ENCODE peak calls at places on chromosome 19, in four cellular contexts. Y is MM.1S, D is GM23248, H is hepatocyte. T is an unnamed sample.

GRCh38 chr19:5145521-5146511 is 176.9 kb downstream of the KDM4B start:
- DNase-seq in Y (no peak), D (no peak), H (no peak), T (no peak)

GRCh38 chr19:49884109-49884508 is 6.6 kb downstream of the TBC1D17 start:
- DNase-seq in Y (no peak), D (no peak), H (no peak), T (no peak)

GRCh38 chr19:17090501-17091074 is 15.0 kb downstream of the MYO9B start:
- DNase-seq in Y (no peak), D (peak; percentile 29), H (no peak), T (no peak)

GRCh38 chr19:30073152-30074000 is 131.3 kb downstream of the URI1 start:
- DNase-seq in Y (no peak), D (no peak), H (no peak), T (no peak)

GRCh38 chr19:13850910-13851753 is 25.8 kb upstream of the NANOS3 start:
- DNase-seq in Y (no peak), D (peak; percentile 96), H (peak; percentile 94), T (peak; percentile 96)

GRCh38 chr19:13215572-13216380 is 65.6 kb downstream of the IER2 start:
- DNase-seq in Y (peak; percentile 31), D (peak; percentile 18), H (peak; percentile 3), T (no peak)

GRCh38 chr19:50332264-50333038 is 3.3 kb upstream of the KCNC3 start:
- DNase-seq in Y (no peak), D (no peak), H (peak; percentile 64), T (peak; percentile 69)

GRCh38 chr19:38155453-38155852 is 68.6 kb downstream of the DPF1 start:
- DNase-seq in Y (no peak), D (peak; percentile 43), H (no peak), T (no peak)

GRCh38 chr19:40239415-40240226 is 13.1 kb upstream of the CCNP start:
- DNase-seq in Y (no peak), D (no peak), H (no peak), T (no peak)

GRCh38 chr19:19113040-19113541 is 25.2 kb downstream of the TMEM161A start:
- DNase-seq in Y (no peak), D (peak; percentile 64), H (no peak), T (no peak)

GRCh38 chr19:4456566-4456842 is 1.1 kb downstream of the UBXN6 start:
- DNase-seq in Y (no peak), D (peak; percentile 89), H (peak; percentile 86), T (no peak)

GRCh38 chr19:30037835-30038234 is 95.8 kb downstream of the URI1 start:
- DNase-seq in Y (no peak), D (no peak), H (no peak), T (no peak)

GRCh38 chr19:15673176-15673654 is 328 bp downstream of the CYP4F12 start:
- DNase-seq in Y (no peak), D (no peak), H (no peak), T (no peak)

GRCh38 chr19:51783373-51783772 is 11.6 kb upstream of the FPR3 start:
- DNase-seq in Y (no peak), D (peak; percentile 46), H (no peak), T (no peak)

GRCh38 chr19:32858559-32858958 is 11.0 kb downstream of the SLC7A9 start:
- DNase-seq in Y (no peak), D (no peak), H (no peak), T (no peak)

GRCh38 chr19:51547397-51548212 is 16.1 kb upstream of the SIGLEC6 start:
- DNase-seq in Y (no peak), D (no peak), H (no peak), T (no peak)

GRCh38 chr19:31406106-31406505 is 56.9 kb upstream of the TSHZ3 start:
- DNase-seq in Y (no peak), D (no peak), H (no peak), T (no peak)

GRCh38 chr19:31402931-31403330 is 53.7 kb upstream of the TSHZ3 start:
- DNase-seq in Y (no peak), D (peak; percentile 46), H (no peak), T (no peak)

GRCh38 chr19:31413353-31413752 is 64.1 kb upstream of the TSHZ3 start:
- DNase-seq in Y (no peak), D (no peak), H (no peak), T (no peak)

DNA sequence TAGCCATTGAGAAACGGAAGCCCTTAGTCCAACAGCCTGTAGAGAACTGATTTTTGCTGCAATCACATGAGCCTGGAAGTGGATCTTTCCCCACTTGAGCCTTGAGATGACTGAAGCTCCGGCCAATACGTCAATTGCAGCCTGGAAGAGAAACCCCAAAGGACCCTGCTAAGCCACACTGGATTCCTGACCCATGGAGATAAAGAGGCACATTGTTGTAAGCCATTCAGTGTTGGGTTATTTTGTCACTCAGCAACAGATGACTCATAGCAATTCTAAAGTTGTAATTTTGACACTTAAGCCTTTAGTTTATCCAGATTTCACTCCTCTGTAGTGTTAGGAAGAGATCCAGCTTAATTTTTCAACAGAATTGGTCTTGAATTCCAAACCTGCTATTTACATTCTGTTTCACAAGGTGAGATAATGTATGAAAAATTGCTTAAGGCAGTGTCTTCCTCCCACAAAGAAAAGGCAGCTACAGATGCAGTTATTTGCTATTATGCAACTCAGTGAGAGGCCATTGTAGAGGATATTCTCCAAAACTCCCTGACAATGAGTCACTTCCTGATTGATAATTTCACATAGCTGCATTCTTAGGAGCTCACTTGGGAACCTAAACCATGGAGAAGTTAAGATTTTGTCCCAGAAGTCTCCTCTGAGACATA is 59.4 kb upstream of the TSHZ3 start:
- DNase-seq in Y (no peak), D (peak; percentile 90), H (peak; percentile 38), T (no peak)
- H3K9me2 ChIP-seq in Y (no peaks in the 10 kb centered on the region), D (no peaks in the 10 kb centered on the region), H (no peaks in the 10 kb centered on the region), T (no peaks in the 10 kb centered on the region)

DNA sequence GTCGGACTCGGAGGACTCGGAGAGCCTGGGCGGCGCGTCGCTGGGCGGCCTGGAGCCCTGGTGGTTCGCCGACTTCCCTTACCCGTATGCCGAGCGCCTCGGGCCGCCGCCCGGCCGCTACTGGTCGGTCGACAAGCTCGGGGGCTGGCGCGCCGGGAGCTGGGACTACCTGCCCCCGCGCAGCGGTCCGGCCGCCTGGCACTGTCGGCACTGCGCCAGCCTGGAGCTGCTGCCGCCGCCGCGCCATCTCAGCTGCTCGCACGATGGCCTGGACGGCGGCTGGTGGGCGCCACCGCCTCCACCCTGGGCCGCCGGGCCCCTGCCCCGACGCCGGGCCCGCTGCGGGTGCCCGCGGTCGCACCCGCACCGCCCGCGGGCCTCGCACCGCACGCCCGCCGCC is 2.5 kb upstream of the GRWD1 start:
- DNase-seq in Y (no peak), D (peak; percentile 50), H (no peak), T (no peak)
- H2AFZ ChIP-seq in Y (no peak overlapping the region), D (no peak overlapping the region), H (no peak overlapping the region), T (no peak overlapping the region)

DNA sequence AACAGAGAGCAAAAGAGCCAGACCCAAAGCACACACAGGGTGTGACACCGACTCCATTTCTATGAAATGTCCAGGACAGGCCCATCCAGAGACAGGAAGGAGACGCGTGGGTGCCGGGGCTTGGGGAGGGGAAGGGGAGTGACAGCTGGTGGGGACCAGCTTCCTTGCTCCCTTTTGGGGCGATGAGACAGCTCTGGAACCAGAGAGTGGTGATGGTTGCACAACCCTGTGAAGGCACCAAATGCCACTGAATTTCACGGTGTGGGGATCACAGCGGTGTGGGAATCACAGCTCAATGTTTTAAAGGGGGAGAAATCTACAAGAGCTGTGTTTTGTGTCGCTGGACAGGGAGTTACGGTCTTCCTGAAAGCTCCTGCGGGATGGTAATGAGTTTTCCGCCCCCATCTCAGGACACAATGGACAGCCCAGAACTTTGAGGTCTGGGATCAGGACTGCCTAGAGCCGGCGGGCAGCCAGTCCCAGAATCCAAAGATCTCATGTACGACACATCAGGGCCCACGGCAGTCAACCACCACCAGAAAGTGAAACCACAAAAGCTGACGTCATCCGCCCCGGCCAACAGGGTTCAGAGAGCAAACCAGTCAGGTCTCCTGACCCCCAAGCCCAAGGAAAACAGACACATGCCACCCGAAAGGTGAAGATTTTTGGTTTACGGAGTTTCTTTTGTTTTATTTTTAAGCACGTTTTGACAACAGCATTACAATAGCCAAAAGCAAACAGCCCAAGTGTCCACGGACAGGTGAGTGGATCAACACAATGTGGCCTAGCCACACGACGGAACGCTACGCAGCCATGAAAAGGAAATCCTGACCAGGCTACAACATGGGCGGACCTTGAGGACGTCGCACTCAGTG is 7.3 kb downstream of the SGTA start:
- DNase-seq in Y (no peak), D (peak; percentile 35), H (peak; percentile 35), T (no peak)
- H4K20me1 ChIP-seq in Y (peaks cover 28% of the 10 kb centered on the region), D (no peaks in the 10 kb centered on the region), H (peaks cover 56% of the 10 kb centered on the region), T (peaks cover 13% of the 10 kb centered on the region)

GRCh38 chr19:21568816-21569496 is 63.6 kb downstream of the ZNF429 start:
- DNase-seq in Y (peak; percentile 33), D (peak; percentile 98), H (no peak), T (peak; percentile 91)

GRCh38 chr19:21574607-21575006 is 69.2 kb downstream of the ZNF429 start:
- DNase-seq in Y (no peak), D (no peak), H (no peak), T (no peak)

GRCh38 chr19:21566073-21566472 is 60.7 kb downstream of the ZNF429 start:
- DNase-seq in Y (no peak), D (peak; percentile 62), H (no peak), T (no peak)

GRCh38 chr19:21569497-21569870 is 64.1 kb downstream of the ZNF429 start:
- DNase-seq in Y (no peak), D (peak; percentile 75), H (no peak), T (peak; percentile 63)

GRCh38 chr19:21571316-21571715 is 65.9 kb downstream of the ZNF429 start:
- DNase-seq in Y (no peak), D (no peak), H (no peak), T (no peak)
- H3K9me2 ChIP-seq in Y (no peaks in the 10 kb centered on the region), D (no peaks in the 10 kb centered on the region), H (no peaks in the 10 kb centered on the region), T (no peaks in the 10 kb centered on the region)

GRCh38 chr19:46659151-46660007 is 1.6 kb downstream of the DACT3 start:
- DNase-seq in Y (no peak), D (peak; percentile 53), H (peak; percentile 61), T (no peak)
- H2AFZ ChIP-seq in Y (no peak overlapping the region), D (peak overlapping the region; percentile 67), H (peak overlapping the region; percentile 6), T (no peak overlapping the region)

DNA sequence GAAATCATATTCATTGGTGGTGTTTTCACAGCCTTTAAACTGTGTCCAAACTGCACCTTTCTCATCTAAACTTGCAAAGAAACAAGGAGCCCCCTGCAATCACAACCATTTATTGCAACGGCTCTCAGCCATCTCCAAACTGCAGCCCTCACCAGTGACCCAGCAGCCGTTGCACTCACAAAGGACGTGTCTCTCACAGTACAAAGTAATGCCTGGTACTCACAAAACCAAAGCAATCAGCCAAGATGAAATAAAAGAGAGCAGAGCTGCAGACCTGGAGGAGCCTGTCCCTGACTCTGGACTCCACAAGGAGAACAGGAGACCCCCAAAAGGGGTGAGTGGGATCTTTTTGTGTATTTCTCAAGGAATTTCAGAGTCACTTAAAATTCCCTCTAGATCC is 20.2 kb upstream of the CEACAM21 start:
- DNase-seq in Y (no peak), D (no peak), H (no peak), T (no peak)
- H4K20me1 ChIP-seq in Y (no peaks in the 10 kb centered on the region), D (no peaks in the 10 kb centered on the region), H (no peaks in the 10 kb centered on the region), T (no peaks in the 10 kb centered on the region)

DNA sequence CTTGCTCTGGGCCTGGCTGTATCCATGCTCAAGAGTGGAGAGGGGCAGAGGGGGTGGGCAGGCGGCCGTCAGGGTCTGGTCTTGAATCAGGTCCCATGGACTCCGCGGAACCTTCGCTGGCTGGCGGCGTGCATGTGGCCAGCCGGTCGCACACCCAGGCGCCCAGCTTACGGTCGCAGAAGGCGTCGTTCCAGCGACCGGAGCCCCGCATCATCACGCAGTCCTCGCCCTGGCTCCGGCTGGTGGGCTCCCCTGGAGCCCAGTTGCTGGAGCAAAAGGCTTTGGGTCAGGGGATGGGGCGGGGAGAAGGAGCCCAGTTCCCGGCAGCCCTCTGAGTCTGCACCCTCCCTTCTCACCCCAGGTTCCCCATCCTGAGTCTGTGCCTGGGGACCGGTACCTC is 8.5 kb downstream of the TRAPPC5 start:
- DNase-seq in Y (no peak), D (no peak), H (no peak), T (no peak)
- H3K9me2 ChIP-seq in Y (no peaks in the 10 kb centered on the region), D (no peaks in the 10 kb centered on the region), H (no peaks in the 10 kb centered on the region), T (no peaks in the 10 kb centered on the region)